ENCODE peak calls at places on chromosomes 7 and 10, in ten cellular contexts. R is testis, I is fibroblast of pulmonary artery, Y is fibroblast of the aortic adventitia, C is GM12865, W is brain microvascular endothelial cell, V is astrocyte of the cerebellum, M is right lobe of liver, T is type B pancreatic cell, E is hepatocyte. A is an unnamed sample.

GRCh38 chr10:86291616-86292340 is 74.8 kb downstream of the GRID1 start:
- DNase-seq in R (peak; percentile 9), I (no peak), Y (no peak), C (no peak), W (no peak), V (no peak), M (no peak), T (peak; percentile 63), E (no peak), A (peak; percentile 42)

GRCh38 chr10:102226542-102226870 is 407 bp downstream of the ELOVL3 start:
- DNase-seq in R (no peak), I (no peak), Y (no peak), C (no peak), W (no peak), V (no peak), M (no peak), T (no peak), E (no peak), A (no peak)

GRCh38 chr7:157032128-157032527 is 21.7 kb upstream of the MNX1 start:
- DNase-seq in R (no peak), I (no peak), Y (no peak), C (no peak), W (no peak), V (no peak), M (no peak), T (no peak), E (no peak), A (no peak)

GRCh38 chr10:49038711-49039110 is 76.6 kb downstream of the VSTM4 start:
- DNase-seq in R (no peak), I (no peak), Y (no peak), C (no peak), W (no peak), V (no peak), M (no peak), T (no peak), E (no peak), A (no peak)

GRCh38 chr7:41005381-41005901 is 697.4 kb downstream of the INHBA start:
- DNase-seq in R (no peak), I (peak; percentile 84), Y (peak; percentile 96), C (no peak), W (peak; percentile 59), V (peak; percentile 50), M (no peak), T (no peak), E (no peak), A (peak; percentile 83)

GRCh38 chr7:4103352-4104091 is 578.6 kb upstream of the FOXK1 start:
- DNase-seq in R (no peak), I (peak; percentile 2), Y (no peak), C (no peak), W (peak; percentile 78), V (no peak), M (no peak), T (no peak), E (no peak), A (no peak)

GRCh38 chr7:31192996-31193395 is 140.9 kb downstream of the ADCYAP1R1 start:
- DNase-seq in R (peak; percentile 79), I (peak; percentile 46), Y (peak; percentile 33), C (peak; percentile 20), W (peak; percentile 45), V (peak; percentile 9), M (peak; percentile 69), T (peak; percentile 81), E (peak; percentile 84), A (peak; percentile 68)

GRCh38 chr7:44535348-44536064 is 5.6 kb downstream of the NPC1L1 start:
- DNase-seq in R (no peak), I (no peak), Y (no peak), C (no peak), W (no peak), V (no peak), M (no peak), T (no peak), E (no peak), A (no peak)

GRCh38 chr10:120415709-120416330 is 41.2 kb upstream of the PLPP4 start:
- DNase-seq in R (no peak), I (peak; percentile 63), Y (peak; percentile 90), C (no peak), W (peak; percentile 46), V (peak; percentile 89), M (no peak), T (no peak), E (no peak), A (no peak)

GRCh38 chr10:57952741-57953140 is 315.0 kb downstream of the IPMK start:
- DNase-seq in R (no peak), I (peak; percentile 61), Y (peak; percentile 8), C (no peak), W (peak; percentile 46), V (peak; percentile 11), M (no peak), T (no peak), E (no peak), A (no peak)

GRCh38 chr10:92801978-92802872 is 46.1 kb upstream of the EXOC6 start:
- DNase-seq in R (no peak), I (no peak), Y (no peak), C (peak; percentile 29), W (no peak), V (no peak), M (no peak), T (no peak), E (no peak), A (no peak)

DNA sequence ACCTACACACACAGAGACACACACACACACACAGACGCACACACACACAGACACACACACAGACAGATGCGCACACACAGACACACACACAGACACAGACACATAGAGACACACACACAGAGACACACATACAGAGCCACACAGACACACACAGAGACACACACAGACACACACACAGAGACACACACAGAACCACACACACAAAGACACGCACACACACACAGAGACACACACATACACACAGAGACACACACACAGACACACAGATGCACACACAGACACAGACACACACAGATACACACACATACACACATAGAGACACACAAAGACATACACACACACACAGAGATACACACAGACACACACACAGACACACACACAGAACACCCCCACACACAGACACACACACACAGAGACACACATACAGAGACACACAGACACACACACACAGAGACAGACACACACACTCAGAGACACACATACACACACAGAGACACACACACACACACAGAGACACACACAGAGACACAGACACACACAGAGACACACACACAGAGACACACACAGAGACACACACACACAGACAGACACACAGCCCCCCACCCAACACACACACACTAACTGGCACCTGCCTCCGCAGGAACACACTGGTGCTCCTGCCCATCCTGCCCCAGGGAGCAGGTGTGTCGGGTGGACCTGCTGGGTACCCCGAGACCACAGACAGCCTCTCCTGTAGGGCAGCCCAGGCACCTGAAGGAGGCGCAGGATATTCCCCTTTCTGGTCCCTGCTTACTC is 5.5 kb upstream of the FZD9 start:
- DNase-seq in R (no peak), I (no peak), Y (no peak), C (no peak), W (no peak), V (no peak), M (no peak), T (no peak), E (no peak), A (no peak)
- TF ChIP-seq CTCF in R (no peak), I (no peak), Y (no peak), C (no peak), W (no peak), V (peak; percentile 5), M (no peak), T (no peak), E (no peak), A (no peak)

GRCh38 chr10:84256510-84257342 is 11.9 kb downstream of the RGR start:
- DNase-seq in R (peak; percentile 69), I (peak; percentile 51), Y (peak; percentile 39), C (peak; percentile 49), W (peak; percentile 31), V (no peak), M (no peak), T (no peak), E (peak; percentile 44), A (no peak)
- TF ChIP-seq CTCF in R (peak; percentile 34), I (peak; percentile 58), Y (peak; percentile 62), C (peak; percentile 59), W (peak; percentile 84), V (peak; percentile 54), M (peak; percentile 37), T (peak; percentile 77), E (peak; percentile 46), A (peak; percentile 22)

GRCh38 chr10:52210161-52210560 is 103.9 kb upstream of the DKK1 start:
- DNase-seq in R (no peak), I (no peak), Y (no peak), C (no peak), W (peak; percentile 16), V (no peak), M (no peak), T (no peak), E (no peak), A (no peak)
- TF ChIP-seq CTCF in R (no peak), I (no peak), Y (no peak), C (no peak), W (no peak), V (no peak), M (no peak), T (no peak), E (no peak), A (no peak)

DNA sequence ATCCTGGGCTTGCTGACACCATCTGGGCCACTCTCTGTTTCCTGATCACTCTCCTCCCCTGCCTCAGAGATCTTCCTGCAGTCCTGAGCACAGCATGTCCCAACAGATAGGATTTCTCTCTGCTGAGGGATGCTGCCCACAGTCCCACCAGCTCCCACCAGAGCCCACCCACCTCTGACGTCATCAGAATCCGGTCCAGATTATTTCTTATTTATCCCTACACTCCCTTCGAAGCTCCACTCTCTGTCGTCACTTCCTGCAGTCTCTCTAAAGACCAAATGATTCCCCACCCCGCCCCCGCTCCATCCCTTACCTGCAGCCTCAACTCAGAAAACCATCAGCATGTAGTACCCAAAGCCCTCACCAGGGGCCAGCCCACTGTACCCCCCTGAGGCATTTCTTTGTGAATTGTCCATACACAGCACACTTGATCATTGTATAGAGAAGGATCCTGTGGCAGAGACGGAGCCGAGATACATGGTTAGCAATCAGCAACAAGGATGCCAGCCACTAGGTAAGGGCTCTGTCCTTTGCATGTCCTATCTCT is 192.0 kb upstream of the MGMT start:
- DNase-seq in R (no peak), I (no peak), Y (no peak), C (no peak), W (no peak), V (no peak), M (no peak), T (no peak), E (no peak), A (no peak)
- TF ChIP-seq CTCF in R (no peak), I (no peak), Y (peak; percentile 7), C (peak; percentile 11), W (peak; percentile 1), V (no peak), M (no peak), T (peak; percentile 59), E (no peak), A (no peak)

GRCh38 chr7:2643386-2644229 is 11.8 kb downstream of the TTYH3 start:
- DNase-seq in R (no peak), I (no peak), Y (no peak), C (peak; percentile 41), W (no peak), V (no peak), M (no peak), T (no peak), E (no peak), A (no peak)
- TF ChIP-seq CTCF in R (no peak), I (peak; percentile 23), Y (no peak), C (peak; percentile 27), W (peak; percentile 45), V (peak; percentile 24), M (no peak), T (peak; percentile 31), E (no peak), A (no peak)

GRCh38 chr7:102220229-102220850 is 66.3 kb upstream of the SH2B2 start:
- DNase-seq in R (no peak), I (no peak), Y (no peak), C (no peak), W (no peak), V (no peak), M (no peak), T (no peak), E (no peak), A (no peak)
- TF ChIP-seq CTCF in R (no peak), I (no peak), Y (no peak), C (no peak), W (no peak), V (no peak), M (no peak), T (no peak), E (no peak), A (no peak)